ENCODE peak calls at places on chromosomes 12 and 14, in six cellular contexts. L is B cell, O is HL-60, E is mesothelial cell of epicardium, R is foreskin fibroblast, F is lower leg skin. T is an unnamed sample.

GRCh38 chr14:71487941-71488340 is 444.3 kb upstream of the RGS6 start:
- DNase-seq in L (no peak), O (no peak), E (no peak), R (no peak), F (no peak), T (no peak)

GRCh38 chr12:111124183-111124582 is 203.8 kb upstream of the MYL2 start:
- DNase-seq in L (no peak), O (no peak), E (no peak), R (no peak), F (no peak), T (no peak)

GRCh38 chr12:113414519-113415038 is 7.6 kb upstream of the SDSL start:
- DNase-seq in L (no peak), O (no peak), E (no peak), R (no peak), F (no peak), T (no peak)

GRCh38 chr12:45377815-45378214 is 161.9 kb downstream of the ANO6 start:
- DNase-seq in L (no peak), O (no peak), E (no peak), R (no peak), F (no peak), T (no peak)

GRCh38 chr12:92019491-92020277 is 126.0 kb downstream of the BTG1 start:
- DNase-seq in L (no peak), O (no peak), E (no peak), R (no peak), F (no peak), T (no peak)

GRCh38 chr12:117038023-117038680 is 61.1 kb downstream of the TESC start:
- DNase-seq in L (no peak), O (no peak), E (no peak), R (no peak), F (no peak), T (no peak)

GRCh38 chr12:107622005-107622404 is 63.6 kb upstream of the PWP1 start:
- DNase-seq in L (no peak), O (no peak), E (no peak), R (no peak), F (no peak), T (peak)

GRCh38 chr12:67147447-67147846 is 121.7 kb upstream of the CAND1 start:
- DNase-seq in L (no peak), O (no peak), E (no peak), R (no peak), F (no peak), T (no peak)

GRCh38 chr14:92649934-92650545 is 98.4 kb downstream of the LGMN start:
- DNase-seq in L (no peak), O (peak), E (no peak), R (peak), F (peak), T (no peak)

GRCh38 chr14:91395998-91396660 is 21.5 kb downstream of the CCDC88C start:
- DNase-seq in L (no peak), O (peak), E (no peak), R (no peak), F (no peak), T (no peak)

GRCh38 chr12:110913119-110914056 is 7.0 kb downstream of the MYL2 start:
- DNase-seq in L (peak), O (no peak), E (no peak), R (no peak), F (no peak), T (peak)

GRCh38 chr12:75020068-75020557 is 189.5 kb downstream of the KCNC2 start:
- DNase-seq in L (no peak), O (no peak), E (no peak), R (no peak), F (no peak), T (no peak)

GRCh38 chr12:49121047-49121696 is 10.0 kb downstream of the TUBA1B start:
- DNase-seq in L (no peak), O (no peak), E (no peak), R (peak), F (no peak), T (no peak)

GRCh38 chr14:100531591-100532121 is 55.6 kb downstream of the BEGAIN start:
- DNase-seq in L (no peak), O (no peak), E (no peak), R (no peak), F (peak), T (peak)

GRCh38 chr12:123050331-123050809 is 69.9 kb downstream of the ARL6IP4 start:
- DNase-seq in L (no peak), O (no peak), E (no peak), R (peak), F (no peak), T (no peak)

GRCh38 chr14:81432171-81432570 is 32.0 kb upstream of the STON2 start:
- DNase-seq in L (no peak), O (no peak), E (no peak), R (no peak), F (no peak), T (no peak)

GRCh38 chr12:49187184-49187583 is 1.7 kb downstream of the TUBA1A start:
- DNase-seq in L (no peak), O (no peak), E (no peak), R (peak), F (peak), T (no peak)

GRCh38 chr14:37213016-37213415 is 15.3 kb downstream of the MIPOL1 start:
- DNase-seq in L (no peak), O (no peak), E (no peak), R (no peak), F (no peak), T (no peak)

GRCh38 chr12:124399622-124400021 is 104.7 kb downstream of the RFLNA start:
- DNase-seq in L (peak), O (peak), E (no peak), R (no peak), F (no peak), T (peak)

DNA sequence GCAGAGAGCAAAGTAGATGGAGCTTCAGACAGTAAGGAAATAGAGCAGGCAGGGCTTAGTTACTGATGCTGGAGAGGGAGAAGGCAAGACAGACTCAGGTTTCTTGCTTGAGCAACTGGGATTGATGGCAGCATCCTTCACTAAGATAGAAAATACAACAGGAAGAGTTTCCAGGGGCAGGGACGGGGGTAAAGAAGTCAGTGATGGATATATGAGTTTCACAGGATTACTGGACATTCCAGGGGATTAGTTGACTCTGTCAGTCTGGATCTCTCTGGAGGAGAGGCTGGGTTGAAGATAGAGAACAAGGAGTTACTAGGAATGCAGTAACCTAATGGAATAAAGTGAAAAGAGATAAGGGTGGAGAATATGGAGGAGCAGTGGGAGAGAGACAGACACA is 74.5 kb upstream of the ATF1 start:
- DNase-seq in L (no peak), O (no peak), E (no peak), R (no peak), F (no peak), T (no peak)
- TF ChIP-seq CTCF in L (no peak), O (no peak), E (no peak), R (no peak), F (no peak), T (no peak)

DNA sequence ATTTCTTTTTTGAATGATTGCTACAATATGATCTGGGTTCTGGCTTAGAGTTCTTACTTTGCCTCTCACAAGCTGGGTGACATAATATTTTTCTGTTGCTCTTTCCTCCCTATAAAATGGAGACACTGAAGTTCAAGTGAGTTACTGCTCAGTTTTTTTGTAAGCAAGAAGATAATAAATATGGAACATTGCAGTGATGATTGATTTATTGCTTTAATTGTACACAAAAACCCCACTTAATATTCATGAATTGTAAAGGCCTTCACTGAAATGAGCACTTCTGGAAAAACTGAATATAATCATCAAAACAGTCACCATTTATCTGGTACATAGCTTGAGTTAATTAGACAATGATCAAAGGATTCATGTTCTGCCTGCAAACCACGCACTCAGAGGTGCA is 71.8 kb upstream of the NAP1L1 start:
- DNase-seq in L (no peak), O (no peak), E (no peak), R (no peak), F (no peak), T (no peak)
- TF ChIP-seq CTCF in L (no peak), O (no peak), E (no peak), R (no peak), F (no peak), T (no peak)

DNA sequence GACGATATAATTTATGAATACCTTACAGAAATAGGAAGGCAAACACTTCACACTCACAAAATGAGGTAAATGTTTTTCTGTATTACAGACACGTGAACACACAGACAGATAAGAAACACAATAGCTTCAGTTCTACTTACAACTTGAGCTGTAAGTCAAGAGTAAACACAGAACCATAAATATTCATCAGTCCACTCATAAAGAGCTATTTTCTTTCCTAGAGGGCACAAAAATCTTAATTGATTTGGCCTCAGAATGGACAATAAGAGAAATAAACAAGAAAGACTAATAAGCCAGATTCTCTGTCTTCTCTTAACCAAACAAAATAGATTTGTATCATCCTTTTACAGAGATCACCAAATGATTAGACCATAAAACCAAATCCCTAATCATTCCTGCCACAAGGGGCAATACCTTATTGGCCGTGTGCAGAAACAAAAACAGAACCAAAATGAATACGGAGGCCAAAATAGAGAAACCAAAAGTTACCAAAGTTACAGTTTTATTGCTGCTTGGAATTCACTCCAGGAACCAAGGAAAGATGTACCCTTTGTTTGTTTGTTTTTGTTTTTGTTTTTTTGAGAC is 38.1 kb upstream of the GARIN2 start:
- DNase-seq in L (no peak), O (no peak), E (no peak), R (no peak), F (no peak), T (no peak)
- TF ChIP-seq CTCF in L (no peak), O (no peak), E (peak), R (peak), F (no peak), T (no peak)

GRCh38 chr12:47878918-47879481 is 25.8 kb downstream of the VDR start:
- DNase-seq in L (no peak), O (no peak), E (no peak), R (no peak), F (no peak), T (no peak)
- TF ChIP-seq CTCF in L (no peak), O (no peak), E (no peak), R (no peak), F (no peak), T (no peak)

GRCh38 chr12:105754313-105754712 is 384.4 kb downstream of the NUAK1 start:
- DNase-seq in L (no peak), O (no peak), E (no peak), R (no peak), F (no peak), T (no peak)

GRCh38 chr12:105764216-105764835 is 374.4 kb downstream of the NUAK1 start:
- DNase-seq in L (no peak), O (no peak), E (no peak), R (no peak), F (no peak), T (no peak)

GRCh38 chr12:105761075-105761474 is 377.7 kb downstream of the NUAK1 start:
- DNase-seq in L (no peak), O (no peak), E (no peak), R (no peak), F (no peak), T (no peak)

DNA sequence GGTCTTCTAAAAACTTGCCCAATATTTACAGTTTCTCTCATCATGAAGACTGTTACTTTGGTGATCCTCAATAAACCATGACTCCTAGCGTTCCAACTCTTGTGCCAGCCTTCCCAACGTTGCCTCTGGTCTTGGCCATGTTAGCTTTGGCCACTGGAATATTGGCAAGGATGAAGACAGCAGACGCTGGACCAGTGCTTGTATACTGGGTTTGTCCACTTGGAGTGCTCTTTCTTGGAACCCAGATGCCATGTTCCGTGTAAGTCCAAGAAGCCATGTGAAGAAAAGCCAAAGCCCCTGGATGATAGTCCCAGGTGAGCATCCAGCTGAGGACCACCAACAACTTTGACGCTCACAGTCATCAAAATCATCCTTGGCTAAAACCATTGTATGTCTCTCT is 379.6 kb downstream of the NUAK1 start:
- DNase-seq in L (no peak), O (no peak), E (no peak), R (no peak), F (no peak), T (no peak)
- TF ChIP-seq CTCF in L (no peak), O (no peak), E (no peak), R (no peak), F (no peak), T (no peak)

GRCh38 chr12:33942172-33942571 is 80.1 kb upstream of the ALG10 start:
- DNase-seq in L (no peak), O (no peak), E (no peak), R (no peak), F (no peak), T (no peak)
- TF ChIP-seq CTCF in L (no peak), O (no peak), E (peak), R (no peak), F (no peak), T (no peak)

GRCh38 chr14:24279301-24280186 is 8.1 kb upstream of the RABGGTA start:
- DNase-seq in L (peak), O (peak), E (no peak), R (no peak), F (no peak), T (no peak)
- TF ChIP-seq CTCF in L (peak), O (peak), E (no peak), R (no peak), F (no peak), T (peak)

GRCh38 chr12:6360080-6360571 is 15.2 kb downstream of the SCNN1A start:
- DNase-seq in L (no peak), O (no peak), E (no peak), R (no peak), F (no peak), T (no peak)
- TF ChIP-seq CTCF in L (no peak), O (no peak), E (no peak), R (no peak), F (no peak), T (no peak)

GRCh38 chr12:5887758-5888157 is 57.3 kb downstream of the ANO2 start:
- DNase-seq in L (no peak), O (no peak), E (no peak), R (no peak), F (no peak), T (no peak)

GRCh38 chr12:5888816-5889315 is 56.2 kb downstream of the ANO2 start:
- DNase-seq in L (no peak), O (no peak), E (no peak), R (no peak), F (peak), T (no peak)

GRCh38 chr12:5884846-5885245 is 60.2 kb downstream of the ANO2 start:
- DNase-seq in L (no peak), O (no peak), E (no peak), R (no peak), F (no peak), T (no peak)

GRCh38 chr12:5884285-5884684 is 60.8 kb downstream of the ANO2 start:
- DNase-seq in L (no peak), O (no peak), E (no peak), R (no peak), F (no peak), T (no peak)

GRCh38 chr12:5889381-5890047 is 55.5 kb downstream of the ANO2 start:
- DNase-seq in L (no peak), O (peak), E (no peak), R (no peak), F (peak), T (no peak)
- TF ChIP-seq CTCF in L (no peak), O (no peak), E (no peak), R (no peak), F (no peak), T (no peak)

GRCh38 chr12:132461526-132461925 is 28.4 kb upstream of the FBRSL1 start:
- DNase-seq in L (no peak), O (no peak), E (no peak), R (no peak), F (no peak), T (no peak)

GRCh38 chr12:132458441-132459225 is 31.3 kb upstream of the FBRSL1 start:
- DNase-seq in L (no peak), O (no peak), E (no peak), R (no peak), F (no peak), T (no peak)

GRCh38 chr12:132459270-132459669 is 30.7 kb upstream of the FBRSL1 start:
- DNase-seq in L (no peak), O (no peak), E (no peak), R (no peak), F (no peak), T (no peak)

GRCh38 chr12:132462778-132463177 is 27.2 kb upstream of the FBRSL1 start:
- DNase-seq in L (peak), O (no peak), E (no peak), R (no peak), F (no peak), T (no peak)

GRCh38 chr12:132460571-132460970 is 29.4 kb upstream of the FBRSL1 start:
- DNase-seq in L (no peak), O (peak), E (no peak), R (no peak), F (no peak), T (no peak)
- TF ChIP-seq CTCF in L (no peak), O (peak), E (peak), R (no peak), F (no peak), T (peak)

T was measured in GM13977.